ENCODE peak calls at places on chromosome 11, in eight cellular contexts. A is Caco-2; G is ACHN; J is activated CD4-positive, alpha-beta T cell treated with anti-CD3 and anti-CD28 coated beads, Interleukin-2, amount 10 ng/mL, durations not matched to agents 7 days and 5 days; F is C1 segment of cervical spinal cord; R is stimulated activated CD8-positive, alpha-beta memory T cell treated with anti-CD3 and anti-CD28 coated beads, Interleukin-4, amount 100 ng/mL, for 1 hour; L is RKO; N is left lobe of liver. Y is an unnamed sample.

GRCh38 chr11:75506827-75507226 is 18.9 kb downstream of the GDPD5 start:
- DNase-seq in A (no peak), G (no peak), J (no peak), F (no peak), R (no peak), L (no peak), N (no peak), Y (no peak)

GRCh38 chr11:119912214-119912613 is 183.2 kb upstream of the NECTIN1 start:
- DNase-seq in A (no peak), G (no peak), J (no peak), F (no peak), R (no peak), L (no peak), N (no peak), Y (no peak)

GRCh38 chr11:67437082-67437821 is at the start of gene PTPRCAP:
- DNase-seq in A (no peak), G (no peak), J (peak; percentile 83), F (no peak), R (peak; percentile 62), L (no peak), N (no peak), Y (no peak)

GRCh38 chr11:111606986-111607385 is 4.7 kb downstream of the SIK2 start:
- DNase-seq in A (no peak), G (no peak), J (no peak), F (no peak), R (no peak), L (no peak), N (no peak), Y (no peak)

GRCh38 chr11:6646040-6646439 is 9.6 kb downstream of the DCHS1 start:
- DNase-seq in A (no peak), G (no peak), J (no peak), F (no peak), R (no peak), L (no peak), N (no peak), Y (no peak)

GRCh38 chr11:8100151-8100550 is 19.1 kb downstream of the TUB start:
- DNase-seq in A (no peak), G (no peak), J (no peak), F (no peak), R (no peak), L (no peak), N (peak; percentile 28), Y (no peak)

GRCh38 chr11:66976048-66976467 is 954 bp downstream of the C11orf86 start:
- DNase-seq in A (peak; percentile 70), G (peak; percentile 19), J (no peak), F (no peak), R (no peak), L (no peak), N (no peak), Y (peak; percentile 38)

GRCh38 chr11:66275984-66276612 is 1.9 kb upstream of the CNIH2 start:
- DNase-seq in A (no peak), G (no peak), J (no peak), F (no peak), R (no peak), L (no peak), N (no peak), Y (no peak)

GRCh38 chr11:66454828-66455227 is 11.9 kb upstream of the PELI3 start:
- DNase-seq in A (no peak), G (no peak), J (no peak), F (no peak), R (no peak), L (no peak), N (no peak), Y (no peak)

GRCh38 chr11:102157219-102157618 is 47.0 kb downstream of the YAP1 start:
- DNase-seq in A (no peak), G (no peak), J (no peak), F (no peak), R (no peak), L (no peak), N (peak; percentile 55), Y (peak; percentile 95)

GRCh38 chr11:87972133-87972532 is 203.1 kb downstream of the RAB38 start:
- DNase-seq in A (no peak), G (no peak), J (no peak), F (no peak), R (no peak), L (no peak), N (no peak), Y (no peak)

GRCh38 chr11:114290503-114291239 is 5.5 kb upstream of the NNMT start:
- DNase-seq in A (no peak), G (no peak), J (no peak), F (no peak), R (no peak), L (no peak), N (no peak), Y (no peak)

GRCh38 chr11:40328890-40329617 is 1130.4 kb downstream of the LRRC4C start:
- DNase-seq in A (peak; percentile 70), G (peak; percentile 98), J (no peak), F (no peak), R (no peak), L (peak; percentile 97), N (peak; percentile 55), Y (peak; percentile 36)

GRCh38 chr11:8354622-8355417 is 91.1 kb upstream of the LMO1 start:
- DNase-seq in A (no peak), G (no peak), J (no peak), F (no peak), R (no peak), L (no peak), N (no peak), Y (peak; percentile 7)

GRCh38 chr11:46527586-46527985 is 66.2 kb downstream of the AMBRA1 start:
- DNase-seq in A (no peak), G (no peak), J (no peak), F (no peak), R (no peak), L (no peak), N (no peak), Y (no peak)